ENCODE peak calls at places on chromosomes 11 and 22, in ten cellular contexts. One of them, this sample, is unnamed.

GRCh38 chr11:22792497-22792896 is 37.1 kb downstream of the SVIP start:
- DNase-seq in hepatic stellate cell: peak
- DNase-seq in AG08396: peak
- DNase-seq in ureter: no peak
- DNase-seq in epithelial cell of esophagus: peak
- DNase-seq in activated T-cell treated with anti-CD3 and anti-CD28 coated beads, Interleukin-2, amount 50 U/mL, for 1 hour: no peak
- DNase-seq in endodermal cell: no peak
- DNase-seq in GM20000: no peak
- DNase-seq in anterior cingulate cortex: peak
- DNase-seq in KG1: no peak
- DNase-seq in this sample: no peak

GRCh38 chr22:22619765-22620414 is 24.5 kb upstream of the GGTLC2 start:
- DNase-seq in hepatic stellate cell: no peak
- DNase-seq in AG08396: no peak
- DNase-seq in ureter: no peak
- DNase-seq in epithelial cell of esophagus: no peak
- DNase-seq in activated T-cell treated with anti-CD3 and anti-CD28 coated beads, Interleukin-2, amount 50 U/mL, for 1 hour: no peak
- DNase-seq in endodermal cell: no peak
- DNase-seq in GM20000: no peak
- DNase-seq in anterior cingulate cortex: no peak
- DNase-seq in KG1: no peak
- DNase-seq in this sample: no peak

GRCh38 chr22:41910599-41911291 is 4.1 kb downstream of the SHISA8 start:
- DNase-seq in hepatic stellate cell: peak
- DNase-seq in AG08396: peak
- DNase-seq in ureter: peak
- DNase-seq in epithelial cell of esophagus: peak
- DNase-seq in activated T-cell treated with anti-CD3 and anti-CD28 coated beads, Interleukin-2, amount 50 U/mL, for 1 hour: peak
- DNase-seq in endodermal cell: peak
- DNase-seq in GM20000: peak
- DNase-seq in anterior cingulate cortex: peak
- DNase-seq in KG1: no peak
- DNase-seq in this sample: no peak

GRCh38 chr11:47004595-47005033 is 68.1 kb downstream of the CSTPP1 start:
- DNase-seq in hepatic stellate cell: peak
- DNase-seq in AG08396: peak
- DNase-seq in ureter: peak
- DNase-seq in epithelial cell of esophagus: peak
- DNase-seq in activated T-cell treated with anti-CD3 and anti-CD28 coated beads, Interleukin-2, amount 50 U/mL, for 1 hour: no peak
- DNase-seq in endodermal cell: no peak
- DNase-seq in GM20000: no peak
- DNase-seq in anterior cingulate cortex: peak
- DNase-seq in KG1: peak
- DNase-seq in this sample: no peak

GRCh38 chr22:30240541-30241417 is 5.8 kb downstream of the LIF start:
- DNase-seq in hepatic stellate cell: no peak
- DNase-seq in AG08396: no peak
- DNase-seq in ureter: no peak
- DNase-seq in epithelial cell of esophagus: no peak
- DNase-seq in activated T-cell treated with anti-CD3 and anti-CD28 coated beads, Interleukin-2, amount 50 U/mL, for 1 hour: no peak
- DNase-seq in endodermal cell: no peak
- DNase-seq in GM20000: no peak
- DNase-seq in anterior cingulate cortex: no peak
- DNase-seq in KG1: no peak
- DNase-seq in this sample: no peak

GRCh38 chr22:40243891-40244290 is 66.2 kb downstream of the TNRC6B start:
- DNase-seq in hepatic stellate cell: no peak
- DNase-seq in AG08396: no peak
- DNase-seq in ureter: no peak
- DNase-seq in epithelial cell of esophagus: no peak
- DNase-seq in activated T-cell treated with anti-CD3 and anti-CD28 coated beads, Interleukin-2, amount 50 U/mL, for 1 hour: no peak
- DNase-seq in endodermal cell: no peak
- DNase-seq in GM20000: no peak
- DNase-seq in anterior cingulate cortex: no peak
- DNase-seq in KG1: no peak
- DNase-seq in this sample: no peak

GRCh38 chr11:123303924-123304323 is 108.9 kb upstream of the CLMP start:
- DNase-seq in hepatic stellate cell: no peak
- DNase-seq in AG08396: no peak
- DNase-seq in ureter: no peak
- DNase-seq in epithelial cell of esophagus: no peak
- DNase-seq in activated T-cell treated with anti-CD3 and anti-CD28 coated beads, Interleukin-2, amount 50 U/mL, for 1 hour: no peak
- DNase-seq in endodermal cell: peak
- DNase-seq in GM20000: no peak
- DNase-seq in anterior cingulate cortex: no peak
- DNase-seq in KG1: no peak
- DNase-seq in this sample: no peak

GRCh38 chr11:22798890-22799289 is 30.7 kb downstream of the SVIP start:
- DNase-seq in hepatic stellate cell: no peak
- DNase-seq in AG08396: no peak
- DNase-seq in ureter: no peak
- DNase-seq in epithelial cell of esophagus: no peak
- DNase-seq in activated T-cell treated with anti-CD3 and anti-CD28 coated beads, Interleukin-2, amount 50 U/mL, for 1 hour: no peak
- DNase-seq in endodermal cell: no peak
- DNase-seq in GM20000: no peak
- DNase-seq in anterior cingulate cortex: no peak
- DNase-seq in KG1: no peak
- DNase-seq in this sample: no peak

GRCh38 chr11:61711037-61711436 is 30.8 kb downstream of the DAGLA start:
- DNase-seq in hepatic stellate cell: no peak
- DNase-seq in AG08396: no peak
- DNase-seq in ureter: no peak
- DNase-seq in epithelial cell of esophagus: no peak
- DNase-seq in activated T-cell treated with anti-CD3 and anti-CD28 coated beads, Interleukin-2, amount 50 U/mL, for 1 hour: no peak
- DNase-seq in endodermal cell: no peak
- DNase-seq in GM20000: no peak
- DNase-seq in anterior cingulate cortex: no peak
- DNase-seq in KG1: no peak
- DNase-seq in this sample: no peak

GRCh38 chr11:67379061-67380058 is 6.0 kb upstream of the CLCF1 start:
- DNase-seq in hepatic stellate cell: no peak
- DNase-seq in AG08396: no peak
- DNase-seq in ureter: no peak
- DNase-seq in epithelial cell of esophagus: peak
- DNase-seq in activated T-cell treated with anti-CD3 and anti-CD28 coated beads, Interleukin-2, amount 50 U/mL, for 1 hour: no peak
- DNase-seq in endodermal cell: peak
- DNase-seq in GM20000: no peak
- DNase-seq in anterior cingulate cortex: no peak
- DNase-seq in KG1: no peak
- DNase-seq in this sample: no peak

GRCh38 chr11:69055598-69056516 is 7.1 kb downstream of the TPCN2 start:
- DNase-seq in hepatic stellate cell: no peak
- DNase-seq in AG08396: no peak
- DNase-seq in ureter: no peak
- DNase-seq in epithelial cell of esophagus: no peak
- DNase-seq in activated T-cell treated with anti-CD3 and anti-CD28 coated beads, Interleukin-2, amount 50 U/mL, for 1 hour: no peak
- DNase-seq in endodermal cell: no peak
- DNase-seq in GM20000: peak
- DNase-seq in anterior cingulate cortex: peak
- DNase-seq in KG1: no peak
- DNase-seq in this sample: no peak

GRCh38 chr22:43118953-43119458 is 8.5 kb downstream of the BIK start:
- DNase-seq in hepatic stellate cell: no peak
- DNase-seq in AG08396: no peak
- DNase-seq in ureter: no peak
- DNase-seq in epithelial cell of esophagus: no peak
- DNase-seq in activated T-cell treated with anti-CD3 and anti-CD28 coated beads, Interleukin-2, amount 50 U/mL, for 1 hour: no peak
- DNase-seq in endodermal cell: no peak
- DNase-seq in GM20000: peak
- DNase-seq in anterior cingulate cortex: no peak
- DNase-seq in KG1: no peak
- DNase-seq in this sample: no peak

GRCh38 chr11:18259259-18259658 is 6.8 kb upstream of the SAA1 start:
- DNase-seq in hepatic stellate cell: no peak
- DNase-seq in AG08396: no peak
- DNase-seq in ureter: no peak
- DNase-seq in epithelial cell of esophagus: no peak
- DNase-seq in activated T-cell treated with anti-CD3 and anti-CD28 coated beads, Interleukin-2, amount 50 U/mL, for 1 hour: no peak
- DNase-seq in endodermal cell: no peak
- DNase-seq in GM20000: no peak
- DNase-seq in anterior cingulate cortex: no peak
- DNase-seq in KG1: no peak
- DNase-seq in this sample: no peak

GRCh38 chr11:2759228-2760195 is 59.7 kb upstream of the KCNQ1OT1 start:
- DNase-seq in hepatic stellate cell: no peak
- DNase-seq in AG08396: no peak
- DNase-seq in ureter: no peak
- DNase-seq in epithelial cell of esophagus: no peak
- DNase-seq in activated T-cell treated with anti-CD3 and anti-CD28 coated beads, Interleukin-2, amount 50 U/mL, for 1 hour: peak
- DNase-seq in endodermal cell: peak
- DNase-seq in GM20000: no peak
- DNase-seq in anterior cingulate cortex: no peak
- DNase-seq in KG1: no peak
- DNase-seq in this sample: no peak

GRCh38 chr22:46329616-46330015 is 5.9 kb upstream of the TRMU start:
- DNase-seq in hepatic stellate cell: no peak
- DNase-seq in AG08396: no peak
- DNase-seq in ureter: no peak
- DNase-seq in epithelial cell of esophagus: no peak
- DNase-seq in activated T-cell treated with anti-CD3 and anti-CD28 coated beads, Interleukin-2, amount 50 U/mL, for 1 hour: no peak
- DNase-seq in endodermal cell: no peak
- DNase-seq in GM20000: no peak
- DNase-seq in anterior cingulate cortex: no peak
- DNase-seq in KG1: no peak
- DNase-seq in this sample: no peak

GRCh38 chr22:50524664-50525103 is 714 bp downstream of the SCO2 start:
- DNase-seq in hepatic stellate cell: no peak
- DNase-seq in AG08396: no peak
- DNase-seq in ureter: no peak
- DNase-seq in epithelial cell of esophagus: no peak
- DNase-seq in activated T-cell treated with anti-CD3 and anti-CD28 coated beads, Interleukin-2, amount 50 U/mL, for 1 hour: no peak
- DNase-seq in endodermal cell: no peak
- DNase-seq in GM20000: no peak
- DNase-seq in anterior cingulate cortex: no peak
- DNase-seq in KG1: no peak
- DNase-seq in this sample: no peak

GRCh38 chr11:44866301-44866700 is 84.4 kb downstream of the TP53I11 start:
- DNase-seq in hepatic stellate cell: no peak
- DNase-seq in AG08396: no peak
- DNase-seq in ureter: no peak
- DNase-seq in epithelial cell of esophagus: no peak
- DNase-seq in activated T-cell treated with anti-CD3 and anti-CD28 coated beads, Interleukin-2, amount 50 U/mL, for 1 hour: no peak
- DNase-seq in endodermal cell: no peak
- DNase-seq in GM20000: no peak
- DNase-seq in anterior cingulate cortex: no peak
- DNase-seq in KG1: no peak
- DNase-seq in this sample: no peak

GRCh38 chr22:47154621-47155081 is 392.2 kb downstream of the TBC1D22A start:
- DNase-seq in hepatic stellate cell: peak
- DNase-seq in AG08396: peak
- DNase-seq in ureter: no peak
- DNase-seq in epithelial cell of esophagus: peak
- DNase-seq in activated T-cell treated with anti-CD3 and anti-CD28 coated beads, Interleukin-2, amount 50 U/mL, for 1 hour: no peak
- DNase-seq in endodermal cell: no peak
- DNase-seq in GM20000: no peak
- DNase-seq in anterior cingulate cortex: peak
- DNase-seq in KG1: no peak
- DNase-seq in this sample: no peak

GRCh38 chr11:76629133-76629852 is 41.3 kb downstream of the LRRC32 start:
- DNase-seq in hepatic stellate cell: peak
- DNase-seq in AG08396: no peak
- DNase-seq in ureter: peak
- DNase-seq in epithelial cell of esophagus: peak
- DNase-seq in activated T-cell treated with anti-CD3 and anti-CD28 coated beads, Interleukin-2, amount 50 U/mL, for 1 hour: no peak
- DNase-seq in endodermal cell: no peak
- DNase-seq in GM20000: no peak
- DNase-seq in anterior cingulate cortex: no peak
- DNase-seq in KG1: no peak
- DNase-seq in this sample: no peak

GRCh38 chr11:6705905-6706535 is 22.9 kb upstream of the MRPL17 start:
- DNase-seq in hepatic stellate cell: peak
- DNase-seq in AG08396: peak
- DNase-seq in ureter: peak
- DNase-seq in epithelial cell of esophagus: peak
- DNase-seq in activated T-cell treated with anti-CD3 and anti-CD28 coated beads, Interleukin-2, amount 50 U/mL, for 1 hour: peak
- DNase-seq in endodermal cell: peak
- DNase-seq in GM20000: peak
- DNase-seq in anterior cingulate cortex: peak
- DNase-seq in KG1: peak
- DNase-seq in this sample: peak

GRCh38 chr11:77908835-77909234 is 85.6 kb downstream of the INTS4 start:
- DNase-seq in hepatic stellate cell: no peak
- DNase-seq in AG08396: no peak
- DNase-seq in ureter: no peak
- DNase-seq in epithelial cell of esophagus: no peak
- DNase-seq in activated T-cell treated with anti-CD3 and anti-CD28 coated beads, Interleukin-2, amount 50 U/mL, for 1 hour: no peak
- DNase-seq in endodermal cell: no peak
- DNase-seq in GM20000: no peak
- DNase-seq in anterior cingulate cortex: no peak
- DNase-seq in KG1: no peak
- DNase-seq in this sample: no peak

GRCh38 chr11:68939583-68940555 is 36.2 kb downstream of the IGHMBP2 start:
- DNase-seq in hepatic stellate cell: no peak
- DNase-seq in AG08396: no peak
- DNase-seq in ureter: no peak
- DNase-seq in epithelial cell of esophagus: no peak
- DNase-seq in activated T-cell treated with anti-CD3 and anti-CD28 coated beads, Interleukin-2, amount 50 U/mL, for 1 hour: no peak
- DNase-seq in endodermal cell: no peak
- DNase-seq in GM20000: no peak
- DNase-seq in anterior cingulate cortex: no peak
- DNase-seq in KG1: no peak
- DNase-seq in this sample: no peak